ENCODE peak calls at places on chromosomes 4 and X, in seven cellular contexts. H is testis, A is uterus, C is A549, R is sigmoid colon, S is HCT116, Q is tibial nerve. Z is an unnamed sample.

GRCh38 chrX:128800138-128800537 is 723.2 kb downstream of the SMARCA1 start:
- DNase-seq in S (no peak), Q (no peak), A (no peak), R (no peak), C (no peak), H (no peak), Z (no peak)

GRCh38 chr4:170091069-170091696 is 1.4 kb upstream of the AADAT start:
- DNase-seq in H (no peak), R (no peak), C (no peak), A (no peak), Q (no peak), S (no peak), Z (no peak)

GRCh38 chr4:110130578-110131358 is 67.6 kb downstream of the ELOVL6 start:
- DNase-seq in S (no peak), Q (no peak), C (no peak), R (no peak), H (no peak), A (no peak), Z (no peak)

GRCh38 chrX:115892056-115892708 is 278.4 kb upstream of the AGTR2 start:
- DNase-seq in Q (no peak), C (no peak), S (peak), H (no peak), R (no peak), A (no peak), Z (no peak)

GRCh38 chr4:3679851-3680311 is 86.3 kb upstream of the ADRA2C start:
- DNase-seq in H (no peak), C (no peak), R (peak), S (no peak), Q (no peak), A (no peak), Z (no peak)

GRCh38 chr4:3223986-3224748 is 24.8 kb upstream of the MSANTD1 start:
- DNase-seq in C (no peak), S (no peak), R (peak), Q (no peak), A (no peak), H (no peak), Z (no peak)

GRCh38 chr4:2078584-2078983 is 19.5 kb downstream of the NAT8L start:
- DNase-seq in H (peak), Q (no peak), S (no peak), A (no peak), C (no peak), R (no peak), Z (no peak)

GRCh38 chrX:154544885-154545284 is 1.8 kb downstream of the G6PD start:
- DNase-seq in H (no peak), Q (no peak), C (no peak), R (no peak), S (no peak), A (no peak), Z (no peak)

GRCh38 chrX:149207518-149207917 is 297.6 kb downstream of the IDS start:
- DNase-seq in Q (no peak), S (no peak), A (no peak), C (no peak), R (no peak), H (no peak), Z (no peak)

GRCh38 chr4:169229571-169230028 is 41.2 kb downstream of the SH3RF1 start:
- DNase-seq in S (peak), R (no peak), H (no peak), Q (no peak), C (peak), A (peak), Z (peak)

GRCh38 chr4:23700197-23700596 is 189.7 kb downstream of the PPARGC1A start:
- DNase-seq in H (no peak), C (no peak), Q (no peak), S (no peak), R (no peak), A (no peak), Z (no peak)

GRCh38 chrX:54449929-54450328 is 9.7 kb downstream of the TSR2 start:
- DNase-seq in A (no peak), H (no peak), R (no peak), Q (no peak), S (no peak), C (no peak), Z (no peak)

GRCh38 chr4:105014242-105015031 is 132.2 kb upstream of the TET2 start:
- DNase-seq in C (no peak), S (no peak), Q (no peak), H (no peak), R (no peak), A (no peak), Z (no peak)

GRCh38 chr4:134470544-134470943 is 269.0 kb upstream of the PABPC4L start:
- DNase-seq in Q (no peak), S (no peak), C (no peak), H (peak), R (no peak), A (no peak), Z (no peak)

GRCh38 chr4:100742045-100742444 is 224.2 kb upstream of the EMCN start:
- DNase-seq in A (no peak), R (no peak), C (peak), H (no peak), Q (no peak), S (peak), Z (no peak)

GRCh38 chr4:159464302-159464701 is 361.4 kb downstream of the RAPGEF2 start:
- DNase-seq in R (no peak), A (no peak), C (no peak), S (no peak), Q (no peak), H (no peak), Z (no peak)

GRCh38 chr4:188383180-188383579 is 243.9 kb downstream of the TRIML1 start:
- DNase-seq in R (no peak), H (no peak), S (no peak), A (no peak), Q (no peak), C (no peak), Z (no peak)

GRCh38 chr4:100169796-100170485 is 20.3 kb downstream of the DDIT4L start:
- DNase-seq in R (no peak), A (no peak), Q (no peak), S (no peak), H (no peak), C (no peak), Z (no peak)

GRCh38 chr4:27251788-27252187 is 391.1 kb downstream of the STIM2 start:
- DNase-seq in Q (no peak), S (no peak), C (no peak), R (no peak), H (no peak), A (no peak), Z (no peak)

GRCh38 chr4:158042591-158043030 is 130.2 kb downstream of the GASK1B start:
- DNase-seq in A (no peak), R (no peak), S (no peak), H (no peak), C (no peak), Q (no peak), Z (no peak)

GRCh38 chr4:26410385-26411293 is 79.6 kb downstream of the CCKAR start:
- DNase-seq in S (no peak), R (no peak), A (no peak), C (peak), H (peak), Q (no peak), Z (no peak)

GRCh38 chrX:20060961-20061868 is 55.5 kb downstream of the MAP7D2 start:
- DNase-seq in C (no peak), Q (no peak), R (no peak), H (no peak), S (no peak), A (no peak), Z (no peak)

GRCh38 chrX:110125435-110125834 is 122.5 kb downstream of the TMEM164 start:
- DNase-seq in S (no peak), R (no peak), A (no peak), C (no peak), Q (no peak), H (no peak), Z (no peak)

GRCh38 chrX:130110379-130111219 is at the start of gene ELF4:
- DNase-seq in Q (no peak), A (peak), H (no peak), C (peak), S (no peak), R (peak), Z (no peak)

GRCh38 chr4:112322866-112323265 is 25.7 kb downstream of the ALPK1 start:
- DNase-seq in Q (no peak), H (no peak), R (no peak), A (no peak), S (no peak), C (no peak), Z (no peak)

GRCh38 chr4:25098964-25099843 is 61.0 kb downstream of the SEPSECS start:
- DNase-seq in H (peak), C (no peak), R (no peak), S (no peak), Q (peak), A (peak), Z (no peak)

GRCh38 chr4:95869961-95870500 is 30.1 kb downstream of the PDHA2 start:
- DNase-seq in R (no peak), C (no peak), Q (no peak), S (no peak), H (no peak), A (no peak), Z (no peak)

GRCh38 chr4:123581802-123582201 is 185.2 kb downstream of the SPRY1 start:
- DNase-seq in Q (no peak), A (no peak), S (no peak), C (no peak), R (no peak), H (no peak), Z (no peak)

GRCh38 chr4:10077101-10077491 is 39.5 kb downstream of the WDR1 start:
- DNase-seq in H (peak), C (no peak), R (peak), A (no peak), S (no peak), Q (no peak), Z (peak)

DNA sequence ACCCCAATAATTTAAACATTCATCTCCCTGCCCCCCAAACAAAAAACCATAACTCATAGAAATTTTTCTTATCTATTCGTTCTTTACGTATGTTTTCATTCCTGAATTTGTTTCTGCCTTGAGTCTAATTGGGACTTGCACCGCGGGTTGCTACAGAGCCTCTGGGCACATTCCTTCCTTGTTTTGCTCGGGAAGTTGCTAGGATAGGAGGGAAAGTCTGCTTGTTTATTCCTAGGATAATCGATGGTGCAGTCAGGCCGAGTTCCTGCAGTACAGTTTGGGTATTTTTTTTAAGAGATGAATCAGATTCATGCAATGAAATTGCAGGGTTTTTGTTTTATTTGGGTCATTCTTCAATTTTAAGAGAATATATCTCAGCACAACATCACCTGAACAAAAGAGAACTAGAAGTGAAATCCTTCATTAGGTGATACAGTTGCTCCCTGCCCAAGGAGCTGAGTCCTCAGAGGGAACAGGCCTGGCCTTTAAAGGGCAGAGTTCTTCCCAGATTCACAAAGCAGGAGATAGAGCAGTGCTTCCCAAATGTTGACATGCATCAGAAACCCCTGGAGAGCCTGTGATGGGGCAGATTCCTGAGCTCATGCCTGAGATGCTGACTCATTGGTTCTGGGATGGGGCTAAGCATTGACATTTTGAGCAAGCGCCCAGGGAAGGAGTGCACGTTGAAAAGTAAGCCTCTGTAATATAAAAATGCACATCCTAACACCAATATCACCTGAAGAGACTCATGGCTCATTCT is 114.9 kb upstream of the FAM9B start:
- DNase-seq in Q (no peak), A (no peak), R (no peak), H (no peak), C (no peak), S (no peak), Z (peak)
- H3K4me3 ChIP-seq in Q (no peak), A (no peak), R (no peak), H (no peak), C (no peak), S (no peak), Z (no peak)

GRCh38 chr4:181146031-181146430 is 1097.2 kb upstream of the TENM3 start:
- DNase-seq in H (no peak), R (no peak), Q (no peak), A (no peak), S (no peak), C (no peak), Z (no peak)

GRCh38 chr4:181147421-181147951 is 1095.7 kb upstream of the TENM3 start:
- DNase-seq in Q (no peak), C (no peak), A (no peak), S (no peak), H (no peak), R (no peak), Z (no peak)

GRCh38 chr4:181148470-181148869 is 1094.7 kb upstream of the TENM3 start:
- DNase-seq in A (no peak), S (no peak), H (no peak), Q (no peak), R (no peak), C (no peak), Z (no peak)

GRCh38 chr4:181140037-181140603 is 1103.1 kb upstream of the TENM3 start:
- DNase-seq in A (no peak), C (no peak), R (no peak), S (no peak), H (no peak), Q (no peak), Z (no peak)

GRCh38 chr4:181143241-181143854 is 1099.9 kb upstream of the TENM3 start:
- DNase-seq in S (peak), A (peak), H (peak), Q (peak), C (peak), R (peak), Z (peak)
- TF ChIP-seq CTCF in S (peak), A (peak), H (peak), Q (peak), C (peak), R (peak), Z (peak)

DNA sequence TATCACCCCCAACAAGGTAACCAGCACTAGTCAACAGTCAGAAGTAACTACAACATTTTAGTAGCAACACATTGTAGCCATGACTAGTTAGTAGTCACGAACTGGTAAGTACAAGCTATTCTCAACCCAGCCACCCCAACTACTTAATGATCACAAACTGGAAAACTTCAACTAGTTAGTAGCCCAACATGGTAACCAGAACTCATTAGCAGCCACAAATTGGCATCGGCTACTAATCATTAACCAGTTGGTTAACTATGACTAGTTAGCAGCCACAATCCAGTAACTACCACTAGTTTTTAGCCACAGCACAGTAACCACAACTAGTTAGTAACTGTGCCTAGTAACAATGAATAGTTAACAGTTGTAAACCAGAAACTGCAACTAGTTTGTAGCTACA is 385.1 kb upstream of the CXorf51B start:
- DNase-seq in H (no peak), C (no peak), R (no peak), Q (no peak), S (no peak), A (no peak), Z (no peak)
- TF ChIP-seq POLR2A in H (no peak), C (no peak), R (no peak), Q (no peak), S (no peak), A (no peak), Z (no peak)

GRCh38 chrX:70454441-70455365 is 10.1 kb downstream of the DLG3 start:
- DNase-seq in S (peak), R (peak), C (peak), H (peak), Q (peak), A (peak), Z (no peak)

GRCh38 chrX:70453024-70453618 is 8.5 kb downstream of the DLG3 start:
- DNase-seq in C (no peak), R (no peak), H (no peak), S (no peak), Q (no peak), A (no peak), Z (no peak)

GRCh38 chrX:70449457-70449966 is 4.9 kb downstream of the DLG3 start:
- DNase-seq in H (no peak), Q (no peak), S (no peak), R (no peak), C (no peak), A (no peak), Z (no peak)

GRCh38 chrX:70455366-70456202 is 10.9 kb downstream of the DLG3 start:
- DNase-seq in C (no peak), R (no peak), H (no peak), S (no peak), A (no peak), Q (no peak), Z (no peak)

GRCh38 chrX:70452143-70452733 is 7.6 kb downstream of the DLG3 start:
- DNase-seq in C (peak), A (peak), Q (peak), R (peak), H (peak), S (peak), Z (no peak)
- H3K4me3 ChIP-seq in C (peak), A (peak), Q (peak), R (peak), H (peak), S (peak), Z (peak)

GRCh38 chr4:57020467-57021101 is 41.9 kb downstream of the POLR2B start:
- DNase-seq in C (no peak), A (no peak), R (no peak), H (no peak), Q (no peak), S (no peak), Z (no peak)

GRCh38 chr4:57023104-57023503 is 44.4 kb downstream of the POLR2B start:
- DNase-seq in R (no peak), C (no peak), A (no peak), H (no peak), Q (no peak), S (no peak), Z (no peak)

GRCh38 chr4:57013529-57014120 is 34.9 kb downstream of the POLR2B start:
- DNase-seq in A (no peak), C (no peak), R (no peak), H (no peak), Q (no peak), S (no peak), Z (no peak)

GRCh38 chr4:57018930-57019329 is 40.2 kb downstream of the POLR2B start:
- DNase-seq in A (no peak), H (no peak), C (no peak), S (no peak), R (no peak), Q (no peak), Z (no peak)
- TF ChIP-seq CTCF in A (no peak), H (no peak), C (no peak), S (no peak), R (no peak), Q (no peak), Z (no peak)

GRCh38 chr4:7939377-7940108 is at the start of gene AFAP1:
- DNase-seq in C (peak), H (peak), S (peak), R (peak), A (peak), Q (peak), Z (peak)
- TF ChIP-seq POLR2A in C (peak), H (no peak), S (peak), R (peak), A (peak), Q (peak), Z (peak)

GRCh38 chr4:82774711-82775171 is 23.9 kb downstream of the SCD5 start:
- DNase-seq in A (no peak), R (no peak), C (no peak), H (peak), Q (no peak), S (no peak), Z (no peak)

GRCh38 chr4:82779032-82779431 is 19.6 kb downstream of the SCD5 start:
- DNase-seq in C (no peak), R (no peak), A (no peak), H (no peak), Q (no peak), S (no peak), Z (no peak)

GRCh38 chr4:82777857-82778525 is 20.6 kb downstream of the SCD5 start:
- DNase-seq in R (no peak), C (no peak), A (no peak), Q (no peak), S (no peak), H (no peak), Z (no peak)

GRCh38 chr4:82775243-82775642 is 23.4 kb downstream of the SCD5 start:
- DNase-seq in S (no peak), A (no peak), R (no peak), H (no peak), Q (no peak), C (no peak), Z (no peak)

GRCh38 chr4:82776925-82777542 is 21.6 kb downstream of the SCD5 start:
- DNase-seq in R (no peak), H (no peak), A (no peak), Q (no peak), C (no peak), S (no peak), Z (no peak)
- H3K4me3 ChIP-seq in R (no peak), H (no peak), A (no peak), Q (no peak), C (no peak), S (no peak), Z (no peak)

Z was measured in gastrocnemius medialis.